ENCODE peak calls at places on chromosomes 7 and 10, in seven cellular contexts. F is GM12865; Z is WERI-Rb-1; H is foreskin fibroblast; G is osteocyte; O is CD8-positive, alpha-beta T cell; E is transverse colon. B is an unnamed sample.

GRCh38 chr7:98656899-98657298 is 39.8 kb downstream of the NPTX2 start:
- DNase-seq in O (no peak), G (no peak), F (no peak), E (no peak), Z (no peak), H (no peak), B (no peak)

GRCh38 chr7:33143996-33144718 is 14.8 kb downstream of the BBS9 start:
- DNase-seq in O (no peak), Z (no peak), F (peak; percentile 10), E (no peak), H (no peak), G (no peak), B (no peak)

GRCh38 chr7:149877890-149878522 is 4.2 kb downstream of the ATP6V0E2 start:
- DNase-seq in G (no peak), H (no peak), Z (no peak), O (no peak), F (no peak), E (no peak), B (no peak)

GRCh38 chr10:133484818-133485217 is 31.1 kb downstream of the SCART1 start:
- DNase-seq in Z (no peak), F (no peak), G (no peak), O (no peak), E (no peak), H (no peak), B (no peak)

GRCh38 chr10:76036410-76036940 is 605.1 kb downstream of the LRMDA start:
- DNase-seq in G (peak; percentile 89), E (peak; percentile 78), H (peak; percentile 85), Z (peak; percentile 67), F (peak; percentile 66), O (peak; percentile 7), B (peak; percentile 85)

GRCh38 chr7:157267516-157267915 is 69.3 kb upstream of the DNAJB6 start:
- DNase-seq in G (no peak), E (no peak), O (no peak), Z (no peak), H (no peak), F (no peak), B (no peak)

GRCh38 chr7:45872116-45873034 is 507 bp downstream of the CCDC201 start:
- DNase-seq in F (peak; percentile 24), Z (no peak), O (no peak), G (no peak), H (no peak), E (no peak), B (no peak)

GRCh38 chr10:72321248-72322029 is 33.3 kb downstream of the DNAJB12 start:
- DNase-seq in H (no peak), Z (peak; percentile 40), O (no peak), F (no peak), G (no peak), E (no peak), B (no peak)

GRCh38 chr10:24446739-24447138 is 237.8 kb downstream of the KIAA1217 start:
- DNase-seq in Z (no peak), H (peak; percentile 94), F (no peak), E (no peak), G (no peak), O (no peak), B (no peak)

GRCh38 chr7:81666209-81666608 is 103.6 kb downstream of the HGF start:
- DNase-seq in O (no peak), E (no peak), H (no peak), G (no peak), Z (no peak), F (no peak), B (no peak)

GRCh38 chr10:13732485-13732884 is 145.7 kb downstream of the PRPF18 start:
- DNase-seq in F (no peak), O (no peak), E (no peak), G (no peak), Z (no peak), H (no peak), B (no peak)

GRCh38 chr7:20331231-20331880 is 656 bp downstream of the ITGB8 start:
- DNase-seq in G (peak; percentile 84), E (peak; percentile 57), F (peak; percentile 68), O (no peak), H (peak; percentile 56), Z (peak; percentile 53), B (peak; percentile 77)

GRCh38 chr7:918441-919113 is 35.9 kb downstream of the ADAP1 start:
- DNase-seq in H (no peak), O (no peak), E (peak; percentile 7), G (no peak), Z (no peak), F (no peak), B (no peak)

GRCh38 chr10:128759174-128759573 is 633.0 kb upstream of the MKI67 start:
- DNase-seq in E (no peak), H (no peak), G (no peak), Z (no peak), F (no peak), O (no peak), B (no peak)

GRCh38 chr10:95133997-95134396 is 60.0 kb upstream of the ACSM6 start:
- DNase-seq in H (no peak), G (no peak), O (no peak), Z (peak; percentile 10), F (no peak), E (no peak), B (no peak)

GRCh38 chr10:73601486-73601921 is 10.4 kb upstream of the USP54 start:
- DNase-seq in E (peak; percentile 71), F (no peak), O (no peak), Z (no peak), G (no peak), H (peak; percentile 2), B (no peak)

GRCh38 chr10:126027707-126028106 is 131.3 kb downstream of the FANK1 start:
- DNase-seq in F (no peak), Z (no peak), O (no peak), H (no peak), E (no peak), G (no peak), B (no peak)

GRCh38 chr7:43799605-43800004 is 41.1 kb downstream of the BLVRA start:
- DNase-seq in E (no peak), G (peak; percentile 48), Z (no peak), F (peak; percentile 14), O (no peak), H (no peak), B (no peak)

DNA sequence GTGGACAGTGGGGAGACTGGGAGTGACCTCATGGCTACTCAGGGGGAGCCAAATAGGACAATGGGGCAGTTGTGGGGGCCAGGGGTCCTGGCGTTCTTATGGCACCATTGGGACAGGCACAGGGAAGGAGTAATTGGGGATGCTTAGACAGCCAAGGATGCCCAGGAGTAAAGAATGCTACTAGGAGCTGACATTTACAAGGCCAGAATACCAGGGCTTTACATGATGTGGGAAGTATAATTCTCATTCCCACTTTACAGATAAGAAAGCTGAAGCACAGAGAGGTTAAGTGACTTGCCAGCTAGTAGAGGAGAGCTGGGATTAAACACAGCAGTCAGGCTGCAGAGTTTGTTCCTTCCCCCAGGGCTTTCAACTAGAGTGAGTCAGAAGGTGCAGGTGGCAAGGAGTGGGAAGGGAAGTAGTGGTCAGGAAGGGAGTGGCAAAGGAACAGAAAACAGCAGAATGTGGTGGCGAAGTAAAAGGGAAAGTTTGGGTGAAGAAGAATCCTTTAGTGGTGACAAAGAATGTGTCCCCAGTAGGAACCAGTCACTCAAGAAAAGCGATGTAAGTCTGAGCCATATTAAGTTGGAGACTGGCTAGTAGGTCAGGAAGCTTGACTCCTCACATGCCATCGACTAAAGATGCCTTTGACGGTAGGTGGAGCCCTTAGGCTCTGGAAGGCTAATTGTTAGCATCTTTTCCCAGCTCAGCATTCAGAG is 32.8 kb downstream of the CPVL start:
- DNase-seq in O (no peak), G (no peak), Z (no peak), E (peak; percentile 30), F (peak; percentile 16), H (peak; percentile 32), B (no peak)
- TF ChIP-seq CTCF in O (no peak), G (peak; percentile 43), Z (peak; percentile 48), E (peak; percentile 30), F (peak; percentile 9), H (peak; percentile 5), B (peak; percentile 44)

GRCh38 chr7:35513192-35513591 is 181.7 kb downstream of the HERPUD2 start:
- DNase-seq in G (no peak), E (no peak), F (no peak), Z (no peak), H (no peak), O (no peak), B (no peak)

GRCh38 chr7:35513828-35514227 is 181.1 kb downstream of the HERPUD2 start:
- DNase-seq in G (no peak), O (no peak), Z (no peak), F (no peak), H (peak; percentile 21), E (no peak), B (no peak)

GRCh38 chr7:35519971-35520809 is 174.7 kb downstream of the HERPUD2 start:
- DNase-seq in G (no peak), Z (peak; percentile 68), E (peak; percentile 59), H (peak; percentile 77), F (peak; percentile 75), O (no peak), B (no peak)

GRCh38 chr7:35518767-35519166 is 176.2 kb downstream of the HERPUD2 start:
- DNase-seq in E (no peak), H (no peak), F (no peak), G (no peak), Z (no peak), O (no peak), B (no peak)

DNA sequence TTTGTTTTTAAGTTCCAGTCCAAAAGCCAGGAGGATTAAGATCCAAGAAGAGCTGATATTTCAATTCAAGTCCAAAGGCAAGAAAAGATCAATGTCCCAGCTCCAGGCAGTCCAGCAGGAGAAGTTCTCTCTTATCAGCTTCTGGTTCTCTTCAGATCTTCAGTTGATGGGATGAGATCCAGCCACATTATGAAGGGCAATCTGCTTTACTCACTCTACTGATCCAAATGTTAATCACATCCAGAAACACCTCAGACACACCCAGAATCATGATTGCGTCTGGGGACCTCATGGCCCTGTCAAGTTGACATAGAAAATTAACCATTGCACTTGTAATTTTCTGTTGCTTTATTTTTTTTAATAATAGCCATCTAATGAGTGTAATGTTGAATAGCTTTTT is 178.4 kb downstream of the HERPUD2 start:
- DNase-seq in H (no peak), O (no peak), E (no peak), F (no peak), G (no peak), Z (no peak), B (no peak)
- TF ChIP-seq CTCF in H (no peak), O (no peak), E (no peak), F (no peak), G (no peak), Z (no peak), B (no peak)

DNA sequence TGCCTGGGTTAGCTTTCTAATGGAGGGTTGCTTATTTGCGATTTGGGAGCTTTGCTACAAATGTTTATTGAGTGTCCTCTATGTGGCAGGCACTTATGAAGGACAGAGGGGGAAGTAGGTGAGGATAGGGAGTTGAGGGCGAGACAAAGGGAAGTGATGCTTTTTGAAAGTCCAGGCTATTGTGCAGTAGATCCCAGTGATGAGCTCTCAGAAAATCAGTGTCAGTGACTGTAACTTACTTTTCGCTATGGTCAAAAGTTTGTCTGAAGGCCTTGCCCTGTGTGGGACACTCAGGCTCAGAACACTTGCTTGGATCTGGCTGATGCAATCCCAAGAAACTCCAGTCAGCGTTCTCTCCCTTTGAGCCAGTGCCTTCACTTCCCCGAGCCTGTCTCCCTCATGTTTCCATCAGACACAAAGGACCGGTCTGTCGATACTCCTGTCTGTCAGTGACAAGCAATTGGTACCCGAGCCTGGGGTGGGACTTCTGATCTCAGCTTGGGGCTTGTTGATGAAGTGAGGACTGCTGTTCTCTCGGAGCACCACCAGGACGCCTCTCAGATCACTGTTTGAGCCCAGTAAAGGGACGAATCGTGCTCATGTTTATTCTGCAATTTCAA is 63.1 kb upstream of the SORCS3 start:
- DNase-seq in H (peak; percentile 20), O (no peak), F (no peak), E (no peak), G (no peak), Z (no peak), B (no peak)
- TF ChIP-seq CTCF in H (no peak), O (no peak), F (no peak), E (no peak), G (no peak), Z (peak; percentile 15), B (peak; percentile 40)

GRCh38 chr7:70044064-70044463 is 445.8 kb downstream of the AUTS2 start:
- DNase-seq in Z (no peak), H (no peak), E (peak; percentile 9), F (no peak), O (no peak), G (no peak), B (no peak)
- TF ChIP-seq CTCF in Z (no peak), H (no peak), E (no peak), F (no peak), O (no peak), G (no peak), B (no peak)